ENCODE peak calls at places on chromosomes 5 and 9, in five cellular contexts. F is activated T-cell treated with anti-CD3 and anti-CD28 coated beads for 1 hour; W is fibroblast of the aortic adventitia; D is stimulated activated CD4-positive, alpha-beta T cell treated with anti-CD3 and anti-CD28 coated beads, TNF-alpha, amount 100 ng/mL, for 48 hours; J is adrenal gland. Y is an unnamed sample.

GRCh38 chr9:110064721-110065252 is 143.2 kb downstream of the C9orf152 start:
- DNase-seq in F (no peak), J (no peak), W (no peak), D (no peak), Y (no peak)

GRCh38 chr5:150738862-150739261 is 20.0 kb downstream of the DCTN4 start:
- DNase-seq in W (no peak), F (no peak), J (no peak), D (no peak), Y (no peak)

GRCh38 chr9:15966471-15966870 is 413.6 kb downstream of the CCDC171 start:
- DNase-seq in J (no peak), F (no peak), D (no peak), W (no peak), Y (no peak)

GRCh38 chr5:134125195-134126015 is 10.9 kb downstream of the TCF7 start:
- DNase-seq in W (peak), D (no peak), F (no peak), J (peak), Y (peak)

GRCh38 chr5:56515011-56515410 is 281.9 kb upstream of the ANKRD55 start:
- DNase-seq in J (no peak), W (no peak), D (no peak), F (no peak), Y (no peak)

GRCh38 chr5:148398698-148399121 is 15.0 kb downstream of the FBXO38 start:
- DNase-seq in W (no peak), J (no peak), F (no peak), D (no peak), Y (no peak)

GRCh38 chr5:176180781-176181180 is 57.4 kb upstream of the SIMC1 start:
- DNase-seq in W (no peak), F (no peak), J (peak), D (no peak), Y (no peak)

GRCh38 chr5:93585753-93586385 is 2.8 kb downstream of the NR2F1 start:
- DNase-seq in W (peak), J (no peak), F (no peak), D (no peak), Y (peak)

GRCh38 chr5:125149503-125149902 is 403.1 kb upstream of the ZNF608 start:
- DNase-seq in J (no peak), W (no peak), D (no peak), F (no peak), Y (no peak)

GRCh38 chr9:108618906-108619550 is 236.8 kb downstream of the ACTL7B start:
- DNase-seq in W (peak), J (no peak), D (no peak), F (no peak), Y (peak)

GRCh38 chr9:113454914-113455761 is 8.4 kb upstream of the RGS3 start:
- DNase-seq in J (peak), W (peak), F (no peak), D (no peak), Y (peak)

GRCh38 chr9:6715755-6716643 is 41.8 kb upstream of the KDM4C start:
- DNase-seq in J (peak), F (peak), W (no peak), D (peak), Y (peak)

GRCh38 chr5:39164529-39165402 is 54.6 kb downstream of the FYB1 start:
- DNase-seq in W (peak), D (no peak), J (no peak), F (no peak), Y (no peak)

GRCh38 chr9:4508246-4508906 is 18.1 kb downstream of the SLC1A1 start:
- DNase-seq in J (no peak), F (no peak), W (peak), D (no peak), Y (peak)

GRCh38 chr9:120507936-120508510 is 71.9 kb downstream of the CDK5RAP2 start:
- DNase-seq in D (no peak), W (no peak), F (no peak), J (no peak), Y (no peak)

GRCh38 chr9:34988218-34989055 is 1.1 kb upstream of the DNAJB5 start:
- DNase-seq in F (no peak), D (no peak), J (no peak), W (no peak), Y (peak)

GRCh38 chr9:115127191-115127817 is 9.3 kb upstream of the TNC start:
- DNase-seq in W (peak), F (no peak), D (no peak), J (no peak), Y (peak)

GRCh38 chr9:136367296-136368145 is 4.0 kb upstream of the DNLZ start:
- DNase-seq in D (no peak), J (no peak), F (no peak), W (no peak), Y (no peak)

GRCh38 chr5:156621719-156622118 is 228.4 kb upstream of the PPP1R2B start:
- DNase-seq in W (no peak), F (no peak), J (no peak), D (no peak), Y (no peak)

GRCh38 chr9:130770679-130771442 is 64.2 kb upstream of the ABL1 start:
- DNase-seq in W (peak), J (no peak), F (no peak), D (no peak), Y (peak)

GRCh38 chr9:76610009-76610352 is 151.0 kb downstream of the GCNT1 start:
- DNase-seq in W (peak), F (no peak), J (peak), D (no peak), Y (no peak)

GRCh38 chr5:165457854-165458481 is 1952.5 kb downstream of the MAT2B start:
- DNase-seq in J (no peak), D (no peak), F (no peak), W (peak), Y (peak)

GRCh38 chr5:75042511-75042910 is 9.8 kb downstream of the GCNT4 start:
- DNase-seq in W (no peak), J (no peak), D (no peak), F (no peak), Y (peak)

GRCh38 chr9:131657031-131657377 is 82.9 kb downstream of the RAPGEF1 start:
- DNase-seq in D (no peak), W (no peak), F (no peak), J (no peak), Y (no peak)

GRCh38 chr9:121774715-121775613 is 123.5 kb downstream of the DAB2IP start:
- DNase-seq in F (no peak), W (no peak), J (peak), D (no peak), Y (no peak)

Y was measured in astrocyte of the hippocampus.